ENCODE peak calls at places on chromosomes 6 and 20, in seven cellular contexts. Y is tibial artery; M is G401; Q is prostate gland; S is foreskin fibroblast; X is effector memory CD4-positive, alpha-beta T cell; P is stimulated activated CD4-positive, alpha-beta T cell treated with anti-CD3 and anti-CD28 coated beads, Interleukin-2, amount 100 ng/mL, for 24 hours. C is an unnamed sample.

GRCh38 chr6:40950986-40951730 is 87.9 kb downstream of the UNC5CL start:
- DNase-seq in Y (no peak), M (no peak), Q (no peak), S (peak; percentile 37), X (no peak), P (no peak), C (no peak)

GRCh38 chr6:17091122-17091521 is 10.7 kb upstream of the STMND1 start:
- DNase-seq in Y (no peak), M (no peak), Q (no peak), S (peak; percentile 47), X (no peak), P (no peak), C (no peak)

GRCh38 chr6:70124882-70125535 is 177.9 kb downstream of the COL9A1 start:
- DNase-seq in Y (no peak), M (peak; percentile 90), Q (no peak), S (peak; percentile 88), X (no peak), P (no peak), C (peak; percentile 93)

GRCh38 chr6:157273756-157274088 is 49.6 kb downstream of the TMEM242 start:
- DNase-seq in Y (no peak), M (no peak), Q (no peak), S (peak; percentile 41), X (peak; percentile 63), P (peak; percentile 74), C (no peak)

GRCh38 chr20:62805365-62805710 is 703 bp downstream of the OGFR start:
- DNase-seq in Y (no peak), M (no peak), Q (no peak), S (peak; percentile 52), X (no peak), P (peak; percentile 47), C (no peak)

GRCh38 chr6:31652925-31653724 is 664 bp upstream of the BAG6 start:
- DNase-seq in Y (peak; percentile 94), M (peak; percentile 94), Q (peak; percentile 86), S (no peak), X (peak; percentile 82), P (peak; percentile 83), C (no peak)

GRCh38 chr6:158409451-158409850 is 97.2 kb downstream of the TULP4 start:
- DNase-seq in Y (no peak), M (peak; percentile 37), Q (no peak), S (peak; percentile 68), X (no peak), P (no peak), C (peak; percentile 42)

GRCh38 chr6:63502165-63502564 is 70.1 kb upstream of the LOC128125822 start:
- DNase-seq in Y (no peak), M (no peak), Q (no peak), S (no peak), X (no peak), P (no peak), C (no peak)

GRCh38 chr6:164753517-164753916 is 555.9 kb downstream of the C6orf118 start:
- DNase-seq in Y (no peak), M (no peak), Q (no peak), S (no peak), X (no peak), P (no peak), C (peak; percentile 49)

GRCh38 chr6:6003334-6004146 is 3.2 kb downstream of the NRN1 start:
- DNase-seq in Y (no peak), M (peak; percentile 80), Q (no peak), S (peak; percentile 30), X (no peak), P (peak; percentile 46), C (no peak)

GRCh38 chr6:141587482-141588266 is 545.1 kb upstream of the GJE1 start:
- DNase-seq in Y (no peak), M (no peak), Q (no peak), S (peak; percentile 77), X (no peak), P (no peak), C (no peak)

GRCh38 chr20:60113771-60114170 is 155.5 kb downstream of the CDH26 start:
- DNase-seq in Y (no peak), M (peak; percentile 8), Q (no peak), S (no peak), X (no peak), P (no peak), C (no peak)

GRCh38 chr20:35190556-35190955 is 18.7 kb downstream of the PROCR start:
- DNase-seq in Y (no peak), M (no peak), Q (no peak), S (no peak), X (no peak), P (no peak), C (no peak)

GRCh38 chr6:42404494-42404893 is 47.2 kb downstream of the TRERF1 start:
- DNase-seq in Y (no peak), M (no peak), Q (no peak), S (peak; percentile 91), X (no peak), P (peak; percentile 47), C (no peak)

GRCh38 chr6:71665931-71666330 is 220.4 kb upstream of the RIMS1 start:
- DNase-seq in Y (no peak), M (no peak), Q (no peak), S (no peak), X (no peak), P (no peak), C (no peak)

GRCh38 chr20:49318430-49319203 is 40.8 kb upstream of the ZNFX1 start:
- DNase-seq in Y (no peak), M (no peak), Q (no peak), S (no peak), X (no peak), P (peak; percentile 32), C (no peak)

GRCh38 chr6:66103354-66103753 is 396.3 kb upstream of the EYS start:
- DNase-seq in Y (no peak), M (no peak), Q (no peak), S (no peak), X (no peak), P (no peak), C (no peak)

GRCh38 chr6:136586295-136586694 is 36.1 kb upstream of the MAP7 start:
- DNase-seq in Y (no peak), M (no peak), Q (no peak), S (peak; percentile 92), X (no peak), P (no peak), C (peak; percentile 94)

GRCh38 chr20:11791316-11792228 is 126.1 kb upstream of the BTBD3 start:
- DNase-seq in Y (no peak), M (no peak), Q (no peak), S (no peak), X (no peak), P (no peak), C (no peak)

GRCh38 chr6:13120483-13121482 is 207.6 kb downstream of the TBC1D7 start:
- DNase-seq in Y (no peak), M (no peak), Q (no peak), S (peak; percentile 12), X (no peak), P (no peak), C (no peak)

GRCh38 chr20:23165307-23165750 is 79.2 kb upstream of the CD93 start:
- DNase-seq in Y (no peak), M (no peak), Q (no peak), S (no peak), X (no peak), P (no peak), C (no peak)

GRCh38 chr6:25872804-25873203 is 1.2 kb downstream of the SLC17A3 start:
- DNase-seq in Y (no peak), M (no peak), Q (no peak), S (no peak), X (no peak), P (no peak), C (no peak)

GRCh38 chr6:29509239-29509638 is 21.5 kb upstream of the MAS1L start:
- DNase-seq in Y (no peak), M (no peak), Q (no peak), S (no peak), X (no peak), P (no peak), C (no peak)

GRCh38 chr20:2692886-2693285 is 306 bp downstream of the EBF4 start:
- DNase-seq in Y (no peak), M (no peak), Q (no peak), S (no peak), X (no peak), P (peak; percentile 30), C (no peak)

GRCh38 chr20:35604444-35604750 is 11.2 kb upstream of the SPAG4 start:
- DNase-seq in Y (no peak), M (no peak), Q (no peak), S (no peak), X (no peak), P (no peak), C (no peak)

GRCh38 chr6:101722481-101722880 is 329.0 kb downstream of the GRIK2 start:
- DNase-seq in Y (no peak), M (peak; percentile 50), Q (no peak), S (peak; percentile 37), X (no peak), P (no peak), C (no peak)

GRCh38 chr20:41034239-41034638 is 5.6 kb downstream of the TOP1 start:
- DNase-seq in Y (no peak), M (peak; percentile 77), Q (no peak), S (no peak), X (no peak), P (no peak), C (no peak)

GRCh38 chr6:158311193-158311592 is 1.1 kb upstream of the TULP4 start:
- DNase-seq in Y (no peak), M (no peak), Q (no peak), S (peak; percentile 77), X (no peak), P (no peak), C (peak; percentile 48)

GRCh38 chr6:158205220-158205944 is 37.2 kb downstream of the GTF2H5 start:
- DNase-seq in Y (no peak), M (no peak), Q (no peak), S (no peak), X (no peak), P (no peak), C (no peak)

GRCh38 chr6:43467752-43468151 is 9.6 kb upstream of the TJAP1 start:
- DNase-seq in Y (no peak), M (no peak), Q (no peak), S (no peak), X (no peak), P (no peak), C (no peak)

GRCh38 chr6:16630035-16630643 is 131.1 kb downstream of the ATXN1 start:
- DNase-seq in Y (no peak), M (no peak), Q (no peak), S (no peak), X (no peak), P (no peak), C (no peak)

GRCh38 chr6:5906842-5907241 is 99.9 kb downstream of the NRN1 start:
- DNase-seq in Y (no peak), M (no peak), Q (no peak), S (no peak), X (no peak), P (no peak), C (no peak)

GRCh38 chr6:34934516-34934915 is 45.5 kb downstream of the ANKS1A start:
- DNase-seq in Y (peak; percentile 76), M (peak; percentile 25), Q (peak; percentile 76), S (peak; percentile 17), X (no peak), P (no peak), C (peak; percentile 51)

GRCh38 chr6:116287668-116288282 is 8.0 kb upstream of the TSPYL1 start:
- DNase-seq in Y (no peak), M (peak; percentile 71), Q (no peak), S (peak; percentile 74), X (no peak), P (no peak), C (peak; percentile 13)

GRCh38 chr6:89468998-89469397 is 36.0 kb downstream of the ANKRD6 start:
- DNase-seq in Y (no peak), M (no peak), Q (no peak), S (no peak), X (no peak), P (no peak), C (no peak)

GRCh38 chr6:165441176-165441575 is 131.8 kb upstream of the C6orf118 start:
- DNase-seq in Y (no peak), M (no peak), Q (no peak), S (no peak), X (no peak), P (no peak), C (no peak)

GRCh38 chr6:44035621-44036020 is 91.6 kb downstream of the MRPL14 start:
- DNase-seq in Y (peak; percentile 52), M (no peak), Q (no peak), S (peak; percentile 41), X (no peak), P (no peak), C (no peak)

GRCh38 chr6:7917729-7918128 is 7.1 kb upstream of the TXNDC5 start:
- DNase-seq in Y (no peak), M (no peak), Q (no peak), S (no peak), X (no peak), P (no peak), C (no peak)